ENCODE peak calls at places on chromosomes 16 and 17, in four cellular contexts. One of them, this sample, is unnamed.

GRCh38 chr16:28983644-28984043 is 1.2 kb upstream of the LAT start:
- DNase-seq in neuronal stem cell: no peak
- DNase-seq in HCT116: no peak
- DNase-seq in cardiac muscle cell: no peak
- DNase-seq in this sample: no peak

GRCh38 chr16:10664720-10665126 is 30.0 kb downstream of the TEKT5 start:
- DNase-seq in HCT116: no peak
- DNase-seq in neuronal stem cell: no peak
- DNase-seq in cardiac muscle cell: no peak
- DNase-seq in this sample: no peak

GRCh38 chr17:58337126-58337599 is 8.6 kb upstream of the TSPOAP1 start:
- DNase-seq in neuronal stem cell: no peak
- DNase-seq in HCT116: no peak
- DNase-seq in cardiac muscle cell: no peak
- DNase-seq in this sample: no peak

GRCh38 chr17:66495035-66495434 is 192.6 kb downstream of the PRKCA start:
- DNase-seq in cardiac muscle cell: no peak
- DNase-seq in neuronal stem cell: no peak
- DNase-seq in HCT116: no peak
- DNase-seq in this sample: no peak

GRCh38 chr17:49914096-49914490 is 54.9 kb upstream of the DLX4 start:
- DNase-seq in cardiac muscle cell: no peak
- DNase-seq in HCT116: no peak
- DNase-seq in neuronal stem cell: no peak
- DNase-seq in this sample: no peak

GRCh38 chr16:75052481-75053211 is 53.8 kb downstream of the ZNRF1 start:
- DNase-seq in neuronal stem cell: no peak
- DNase-seq in HCT116: no peak
- DNase-seq in cardiac muscle cell: no peak
- DNase-seq in this sample: no peak

GRCh38 chr16:58222532-58223316 is 24.8 kb upstream of the CSNK2A2 start:
- DNase-seq in cardiac muscle cell: peak
- DNase-seq in HCT116: peak
- DNase-seq in neuronal stem cell: no peak
- DNase-seq in this sample: no peak

GRCh38 chr17:49549311-49549605 is 26.4 kb upstream of the NXPH3 start:
- DNase-seq in HCT116: no peak
- DNase-seq in cardiac muscle cell: no peak
- DNase-seq in neuronal stem cell: no peak
- DNase-seq in this sample: no peak

GRCh38 chr17:50533720-50534148 is 1.2 kb downstream of the EPN3 start:
- DNase-seq in HCT116: no peak
- DNase-seq in cardiac muscle cell: peak
- DNase-seq in neuronal stem cell: no peak
- DNase-seq in this sample: no peak

GRCh38 chr16:79638386-79639106 is 38.0 kb upstream of the MAF start:
- DNase-seq in cardiac muscle cell: no peak
- DNase-seq in neuronal stem cell: no peak
- DNase-seq in HCT116: no peak
- DNase-seq in this sample: no peak

GRCh38 chr16:66254751-66255150 is 111.7 kb upstream of the CDH5 start:
- DNase-seq in HCT116: no peak
- DNase-seq in cardiac muscle cell: peak
- DNase-seq in neuronal stem cell: no peak
- DNase-seq in this sample: no peak

GRCh38 chr16:67150058-67150832 is 553 bp downstream of the B3GNT9 start:
- DNase-seq in cardiac muscle cell: peak
- DNase-seq in HCT116: no peak
- DNase-seq in neuronal stem cell: no peak
- DNase-seq in this sample: no peak

GRCh38 chr16:84692451-84692850 is 7.3 kb upstream of the USP10 start:
- DNase-seq in HCT116: no peak
- DNase-seq in neuronal stem cell: no peak
- DNase-seq in cardiac muscle cell: peak
- DNase-seq in this sample: no peak

GRCh38 chr17:77601054-77601979 is 357.2 kb upstream of the TNRC6C start:
- DNase-seq in neuronal stem cell: no peak
- DNase-seq in cardiac muscle cell: no peak
- DNase-seq in HCT116: no peak
- DNase-seq in this sample: no peak

GRCh38 chr17:78356163-78356713 is 3.6 kb downstream of the SOCS3 start:
- DNase-seq in HCT116: no peak
- DNase-seq in cardiac muscle cell: peak
- DNase-seq in neuronal stem cell: no peak
- DNase-seq in this sample: no peak

GRCh38 chr17:64632606-64633005 is 29.5 kb downstream of the SMURF2 start:
- DNase-seq in neuronal stem cell: no peak
- DNase-seq in cardiac muscle cell: no peak
- DNase-seq in HCT116: no peak
- DNase-seq in this sample: no peak

GRCh38 chr16:86037999-86038922 is 139.3 kb downstream of the IRF8 start:
- DNase-seq in HCT116: no peak
- DNase-seq in cardiac muscle cell: no peak
- DNase-seq in neuronal stem cell: no peak
- DNase-seq in this sample: no peak

GRCh38 chr17:61254894-61255293 is 144.7 kb upstream of the TBX2 start:
- DNase-seq in HCT116: no peak
- DNase-seq in cardiac muscle cell: no peak
- DNase-seq in neuronal stem cell: no peak
- DNase-seq in this sample: no peak

GRCh38 chr17:43780135-43780534 is at the start of gene CFAP97D1:
- DNase-seq in HCT116: no peak
- DNase-seq in neuronal stem cell: no peak
- DNase-seq in cardiac muscle cell: no peak
- DNase-seq in this sample: no peak

GRCh38 chr16:553601-554296 is 6.4 kb upstream of the PRR35 start:
- DNase-seq in neuronal stem cell: no peak
- DNase-seq in HCT116: no peak
- DNase-seq in cardiac muscle cell: no peak
- DNase-seq in this sample: no peak

GRCh38 chr16:66585477-66586239 is 6.4 kb downstream of the CMTM2 start:
- DNase-seq in neuronal stem cell: no peak
- DNase-seq in HCT116: no peak
- DNase-seq in cardiac muscle cell: no peak
- DNase-seq in this sample: no peak

GRCh38 chr16:27436921-27437650 is 35.1 kb downstream of the IL21R start:
- DNase-seq in HCT116: no peak
- DNase-seq in cardiac muscle cell: no peak
- DNase-seq in neuronal stem cell: no peak
- DNase-seq in this sample: no peak

GRCh38 chr16:4203748-4204147 is 38.1 kb downstream of the SRL start:
- DNase-seq in cardiac muscle cell: no peak
- DNase-seq in neuronal stem cell: no peak
- DNase-seq in HCT116: no peak
- DNase-seq in this sample: no peak
- H3K4me3 ChIP-seq in cardiac muscle cell: no peak
- H3K4me3 ChIP-seq in neuronal stem cell: no peak
- H3K4me3 ChIP-seq in HCT116: no peak
- H3K4me3 ChIP-seq in this sample: no peak

GRCh38 chr17:73834684-73835343 is 190.6 kb upstream of the SDK2 start:
- DNase-seq in cardiac muscle cell: no peak
- DNase-seq in HCT116: no peak
- DNase-seq in neuronal stem cell: no peak
- DNase-seq in this sample: no peak
- H3K27ac ChIP-seq in cardiac muscle cell: no peak
- H3K27ac ChIP-seq in HCT116: no peak
- H3K27ac ChIP-seq in neuronal stem cell: no peak
- H3K27ac ChIP-seq in this sample: no peak

GRCh38 chr16:56607675-56608042 is 725 bp upstream of the MT2A start:
- DNase-seq in neuronal stem cell: no peak
- DNase-seq in cardiac muscle cell: no peak
- DNase-seq in HCT116: no peak
- DNase-seq in this sample: no peak

GRCh38 chr16:56606071-56606687 is 2.2 kb upstream of the MT2A start:
- DNase-seq in neuronal stem cell: no peak
- DNase-seq in cardiac muscle cell: peak
- DNase-seq in HCT116: peak
- DNase-seq in this sample: no peak

GRCh38 chr16:56608043-56608875 is at the start of gene MT2A:
- DNase-seq in cardiac muscle cell: peak
- DNase-seq in HCT116: peak
- DNase-seq in neuronal stem cell: peak
- DNase-seq in this sample: peak

GRCh38 chr16:56605475-56605874 is 2.9 kb upstream of the MT2A start:
- DNase-seq in neuronal stem cell: no peak
- DNase-seq in HCT116: no peak
- DNase-seq in cardiac muscle cell: no peak
- DNase-seq in this sample: no peak

DNA sequence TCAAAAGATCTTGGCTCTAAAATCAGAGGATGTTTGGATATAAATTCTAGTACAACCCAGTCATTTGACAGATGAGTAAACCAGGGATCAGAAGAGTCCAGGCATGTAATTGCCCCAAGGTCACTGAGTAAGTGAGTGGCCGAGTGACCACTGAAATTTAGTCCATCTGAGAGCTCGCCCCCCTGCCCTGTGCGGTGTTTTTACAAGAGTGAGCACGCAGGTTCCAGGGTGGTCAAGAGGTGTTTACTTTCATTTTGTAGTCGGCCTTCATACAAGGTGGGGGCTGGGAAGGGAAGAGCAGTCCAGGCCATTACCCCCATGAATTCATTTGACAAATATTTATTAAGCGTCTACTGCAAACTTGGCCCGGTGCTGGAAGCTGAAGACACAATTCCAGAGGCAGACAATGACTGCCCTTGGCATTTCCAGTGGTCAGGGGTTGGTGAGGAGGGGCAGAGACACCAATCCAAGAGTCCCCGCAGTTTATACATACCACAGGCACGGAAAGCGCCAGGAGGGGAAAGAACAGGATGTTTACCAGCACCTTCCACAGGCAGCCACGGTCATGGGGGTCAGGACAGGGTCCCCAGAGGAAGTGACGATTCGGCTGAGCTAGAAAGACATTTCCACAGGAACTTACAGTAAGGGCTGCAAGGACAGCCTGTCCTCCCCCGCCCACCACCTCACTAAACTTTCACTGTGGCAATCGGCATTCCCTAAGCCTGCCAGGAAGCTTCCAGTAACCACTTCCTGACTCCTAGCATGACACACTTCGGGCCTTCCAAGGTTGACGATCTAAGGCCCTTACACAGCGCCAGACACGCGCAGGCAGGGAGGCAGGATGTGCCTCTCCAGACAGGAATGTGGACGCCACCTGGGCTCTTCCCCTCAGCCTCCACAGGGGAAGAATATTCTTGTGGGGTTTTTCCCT is 1.4 kb upstream of the MT2A start:
- DNase-seq in cardiac muscle cell: peak
- DNase-seq in neuronal stem cell: no peak
- DNase-seq in HCT116: peak
- DNase-seq in this sample: peak
- H3K4me3 ChIP-seq in cardiac muscle cell: no peak
- H3K4me3 ChIP-seq in neuronal stem cell: no peak
- H3K4me3 ChIP-seq in HCT116: peak
- H3K4me3 ChIP-seq in this sample: no peak

DNA sequence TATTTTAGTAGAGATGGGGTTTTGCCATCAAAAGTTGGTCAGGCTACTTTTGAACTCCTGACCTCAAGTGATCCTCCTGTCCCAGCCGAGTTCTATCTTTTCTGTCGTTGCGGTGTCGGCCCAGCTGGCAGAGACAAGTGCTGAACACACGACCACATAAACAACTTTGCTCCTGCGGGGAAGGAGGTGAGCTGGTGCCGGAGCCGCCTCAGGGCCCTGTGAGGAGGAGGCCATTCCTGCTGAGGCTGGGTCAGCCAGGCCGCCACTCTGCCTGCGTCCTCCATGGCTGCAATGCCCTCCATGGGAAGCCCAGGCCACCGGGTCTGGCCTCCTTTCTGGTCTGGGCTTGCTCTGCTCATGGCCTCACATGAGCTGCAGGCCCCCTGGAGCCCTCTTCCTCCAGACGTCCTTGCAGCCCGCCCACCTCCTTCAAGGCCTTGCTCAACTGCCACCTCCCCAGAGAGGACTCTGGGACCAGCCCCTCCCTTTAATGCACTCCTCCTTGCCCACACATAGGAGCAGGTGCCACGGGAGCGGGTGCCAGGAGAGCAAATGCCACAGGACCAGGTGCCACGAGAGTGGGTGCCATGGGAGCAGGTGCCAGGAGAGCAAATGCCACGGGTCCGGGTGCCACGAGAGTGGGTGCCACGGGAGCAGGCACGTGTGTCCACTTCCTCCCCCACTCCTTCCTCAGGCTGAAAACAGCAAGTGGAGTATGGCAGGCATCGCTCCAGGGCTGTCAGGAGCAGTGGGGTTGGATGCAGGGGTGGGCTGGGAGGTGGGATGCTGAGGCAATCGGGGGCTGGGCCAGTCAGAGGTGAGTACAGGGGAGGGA is 28.4 kb upstream of the CBFA2T3 start:
- DNase-seq in neuronal stem cell: no peak
- DNase-seq in cardiac muscle cell: no peak
- DNase-seq in HCT116: no peak
- DNase-seq in this sample: no peak
- H3K27ac ChIP-seq in neuronal stem cell: no peak
- H3K27ac ChIP-seq in cardiac muscle cell: no peak
- H3K27ac ChIP-seq in HCT116: no peak
- H3K27ac ChIP-seq in this sample: no peak

GRCh38 chr16:19883296-19883951 is 1.2 kb downstream of the GPRC5B start:
- DNase-seq in HCT116: no peak
- DNase-seq in neuronal stem cell: no peak
- DNase-seq in cardiac muscle cell: peak
- DNase-seq in this sample: no peak

GRCh38 chr16:19884021-19884485 is 595 bp downstream of the GPRC5B start:
- DNase-seq in neuronal stem cell: no peak
- DNase-seq in HCT116: no peak
- DNase-seq in cardiac muscle cell: no peak
- DNase-seq in this sample: no peak

GRCh38 chr16:19881783-19882182 is 2.9 kb downstream of the GPRC5B start:
- DNase-seq in neuronal stem cell: no peak
- DNase-seq in cardiac muscle cell: no peak
- DNase-seq in HCT116: no peak
- DNase-seq in this sample: no peak

GRCh38 chr16:19882186-19882585 is 2.5 kb downstream of the GPRC5B start:
- DNase-seq in neuronal stem cell: no peak
- DNase-seq in cardiac muscle cell: no peak
- DNase-seq in HCT116: no peak
- DNase-seq in this sample: no peak

GRCh38 chr16:19882641-19883040 is 2.0 kb downstream of the GPRC5B start:
- DNase-seq in cardiac muscle cell: no peak
- DNase-seq in HCT116: no peak
- DNase-seq in neuronal stem cell: no peak
- DNase-seq in this sample: no peak
- H3K4me3 ChIP-seq in cardiac muscle cell: peak
- H3K4me3 ChIP-seq in HCT116: no peak
- H3K4me3 ChIP-seq in neuronal stem cell: peak
- H3K4me3 ChIP-seq in this sample: no peak

GRCh38 chr17:38325221-38325851 is 18.4 kb downstream of the GPR179 start:
- DNase-seq in HCT116: no peak
- DNase-seq in neuronal stem cell: no peak
- DNase-seq in cardiac muscle cell: peak
- DNase-seq in this sample: no peak
- H3K27ac ChIP-seq in HCT116: no peak
- H3K27ac ChIP-seq in neuronal stem cell: peak
- H3K27ac ChIP-seq in cardiac muscle cell: no peak
- H3K27ac ChIP-seq in this sample: no peak

DNA sequence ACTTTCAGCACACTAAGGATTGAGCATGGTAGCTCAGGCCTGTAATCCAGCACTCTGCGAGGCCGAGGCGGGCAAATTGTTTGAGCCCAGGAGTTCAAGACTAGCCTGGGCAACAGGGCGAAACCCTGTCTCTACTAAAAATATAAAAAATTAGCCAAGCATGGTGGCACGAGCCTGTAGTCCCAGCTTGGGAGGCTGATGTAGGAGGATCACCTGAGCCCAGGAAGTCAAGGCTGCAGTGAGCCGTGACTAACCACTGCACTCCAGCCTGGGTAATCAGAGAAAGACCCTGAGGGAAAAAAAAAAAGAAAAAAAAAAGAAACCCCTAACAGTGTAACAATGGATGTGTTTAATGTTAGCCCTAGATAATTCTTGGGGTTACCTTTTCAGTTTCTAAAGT is 24.0 kb downstream of the PARN start:
- DNase-seq in neuronal stem cell: no peak
- DNase-seq in HCT116: no peak
- DNase-seq in cardiac muscle cell: no peak
- DNase-seq in this sample: no peak
- H3K4me3 ChIP-seq in neuronal stem cell: no peak
- H3K4me3 ChIP-seq in HCT116: no peak
- H3K4me3 ChIP-seq in cardiac muscle cell: no peak
- H3K4me3 ChIP-seq in this sample: no peak

This sample was measured in lung.